ENCODE peak calls at places on chromosome 6, in six cellular contexts. One of them, this sample, is unnamed.

GRCh38 chr6:80106418-80107235 is at the start of gene BCKDHB:
- DNase-seq in NCI-H460: peak; percentile 98
- DNase-seq in DMS79: peak; percentile 96
- DNase-seq in HFFc6: peak; percentile 98
- DNase-seq in activated naive CD8-positive, alpha-beta T cell treated with anti-CD3 and anti-CD28 coated beads for 36 hours: peak; percentile 97
- DNase-seq in psoas muscle: peak; percentile 99
- DNase-seq in this sample: peak; percentile 90

GRCh38 chr6:1283486-1283885 is 28.4 kb upstream of the FOXQ1 start:
- DNase-seq in DMS79: no peak
- DNase-seq in HFFc6: no peak
- DNase-seq in activated naive CD8-positive, alpha-beta T cell treated with anti-CD3 and anti-CD28 coated beads for 36 hours: no peak
- DNase-seq in psoas muscle: no peak
- DNase-seq in NCI-H460: no peak
- DNase-seq in this sample: no peak

GRCh38 chr6:112827793-112828192 is 480.7 kb downstream of the RFPL4B start:
- DNase-seq in activated naive CD8-positive, alpha-beta T cell treated with anti-CD3 and anti-CD28 coated beads for 36 hours: no peak
- DNase-seq in psoas muscle: peak; percentile 18
- DNase-seq in HFFc6: peak; percentile 2
- DNase-seq in NCI-H460: no peak
- DNase-seq in DMS79: no peak
- DNase-seq in this sample: no peak

GRCh38 chr6:69985180-69985579 is 118.8 kb downstream of the COL19A1 start:
- DNase-seq in activated naive CD8-positive, alpha-beta T cell treated with anti-CD3 and anti-CD28 coated beads for 36 hours: no peak
- DNase-seq in DMS79: no peak
- DNase-seq in HFFc6: no peak
- DNase-seq in NCI-H460: no peak
- DNase-seq in psoas muscle: no peak
- DNase-seq in this sample: no peak

GRCh38 chr6:147769496-147770087 is 261.1 kb downstream of the SAMD5 start:
- DNase-seq in psoas muscle: no peak
- DNase-seq in HFFc6: no peak
- DNase-seq in DMS79: no peak
- DNase-seq in activated naive CD8-positive, alpha-beta T cell treated with anti-CD3 and anti-CD28 coated beads for 36 hours: no peak
- DNase-seq in NCI-H460: no peak
- DNase-seq in this sample: no peak

GRCh38 chr6:3471711-3472110 is 14.9 kb upstream of the SLC22A23 start:
- DNase-seq in psoas muscle: no peak
- DNase-seq in NCI-H460: no peak
- DNase-seq in HFFc6: no peak
- DNase-seq in activated naive CD8-positive, alpha-beta T cell treated with anti-CD3 and anti-CD28 coated beads for 36 hours: no peak
- DNase-seq in DMS79: no peak
- DNase-seq in this sample: no peak

GRCh38 chr6:6951355-6951754 is 156.4 kb upstream of the RREB1 start:
- DNase-seq in psoas muscle: no peak
- DNase-seq in activated naive CD8-positive, alpha-beta T cell treated with anti-CD3 and anti-CD28 coated beads for 36 hours: no peak
- DNase-seq in NCI-H460: no peak
- DNase-seq in DMS79: no peak
- DNase-seq in HFFc6: no peak
- DNase-seq in this sample: no peak

GRCh38 chr6:129276461-129276860 is 393.5 kb downstream of the LAMA2 start:
- DNase-seq in DMS79: no peak
- DNase-seq in NCI-H460: no peak
- DNase-seq in activated naive CD8-positive, alpha-beta T cell treated with anti-CD3 and anti-CD28 coated beads for 36 hours: no peak
- DNase-seq in psoas muscle: no peak
- DNase-seq in HFFc6: no peak
- DNase-seq in this sample: no peak

GRCh38 chr6:144266091-144266649 is 19.0 kb upstream of the UTRN start:
- DNase-seq in HFFc6: no peak
- DNase-seq in DMS79: no peak
- DNase-seq in psoas muscle: peak; percentile 75
- DNase-seq in activated naive CD8-positive, alpha-beta T cell treated with anti-CD3 and anti-CD28 coated beads for 36 hours: no peak
- DNase-seq in NCI-H460: peak; percentile 36
- DNase-seq in this sample: no peak

GRCh38 chr6:93104195-93104817 is 315.1 kb downstream of the EPHA7 start:
- DNase-seq in NCI-H460: no peak
- DNase-seq in DMS79: no peak
- DNase-seq in psoas muscle: no peak
- DNase-seq in activated naive CD8-positive, alpha-beta T cell treated with anti-CD3 and anti-CD28 coated beads for 36 hours: no peak
- DNase-seq in HFFc6: no peak
- DNase-seq in this sample: no peak

GRCh38 chr6:124974770-124975377 is 12.6 kb downstream of the RNF217 start:
- DNase-seq in psoas muscle: no peak
- DNase-seq in DMS79: no peak
- DNase-seq in activated naive CD8-positive, alpha-beta T cell treated with anti-CD3 and anti-CD28 coated beads for 36 hours: no peak
- DNase-seq in NCI-H460: no peak
- DNase-seq in HFFc6: no peak
- DNase-seq in this sample: no peak

GRCh38 chr6:32641122-32641521 is 3.9 kb downstream of the HLA-DQA1 start:
- DNase-seq in HFFc6: no peak
- DNase-seq in DMS79: no peak
- DNase-seq in activated naive CD8-positive, alpha-beta T cell treated with anti-CD3 and anti-CD28 coated beads for 36 hours: no peak
- DNase-seq in psoas muscle: no peak
- DNase-seq in NCI-H460: no peak
- DNase-seq in this sample: no peak

GRCh38 chr6:132198896-132199295 is 202.4 kb downstream of the MOXD1 start:
- DNase-seq in NCI-H460: no peak
- DNase-seq in psoas muscle: no peak
- DNase-seq in HFFc6: peak; percentile 67
- DNase-seq in activated naive CD8-positive, alpha-beta T cell treated with anti-CD3 and anti-CD28 coated beads for 36 hours: no peak
- DNase-seq in DMS79: no peak
- DNase-seq in this sample: no peak

GRCh38 chr6:55943329-55943728 is 67.9 kb upstream of the BMP5 start:
- DNase-seq in HFFc6: no peak
- DNase-seq in psoas muscle: no peak
- DNase-seq in NCI-H460: no peak
- DNase-seq in DMS79: no peak
- DNase-seq in activated naive CD8-positive, alpha-beta T cell treated with anti-CD3 and anti-CD28 coated beads for 36 hours: no peak
- DNase-seq in this sample: no peak

GRCh38 chr6:85186546-85187170 is 263.2 kb upstream of the NT5E start:
- DNase-seq in activated naive CD8-positive, alpha-beta T cell treated with anti-CD3 and anti-CD28 coated beads for 36 hours: no peak
- DNase-seq in HFFc6: no peak
- DNase-seq in DMS79: no peak
- DNase-seq in psoas muscle: no peak
- DNase-seq in NCI-H460: no peak
- DNase-seq in this sample: no peak

This sample was measured in HL-60.